ENCODE peak calls at places on chromosome 9, in nine cellular contexts. C is skeletal muscle cell, G is neuronal stem cell, M is EH, W is body of pancreas, U is T-helper 2 cell, A is HTR-8/SVneo, E is HEK293T, F is GM23248. P is an unnamed sample.

GRCh38 chr9:36120705-36121104 is 15.8 kb upstream of the GLIPR2 start:
- DNase-seq in F (no peak), W (no peak), E (no peak), A (no peak), M (no peak), C (no peak), U (no peak), G (no peak), P (no peak)

GRCh38 chr9:14209399-14209990 is 104.4 kb downstream of the NFIB start:
- DNase-seq in A (no peak), E (peak; percentile 32), M (no peak), C (no peak), G (no peak), U (no peak), W (peak; percentile 42), F (no peak), P (no peak)

GRCh38 chr9:71001780-71002386 is 119.5 kb downstream of the TRPM3 start:
- DNase-seq in F (peak; percentile 46), G (peak; percentile 18), A (peak; percentile 15), C (no peak), U (peak; percentile 15), W (peak; percentile 62), M (peak; percentile 41), E (peak; percentile 23), P (peak; percentile 11)

GRCh38 chr9:131624636-131625241 is 79.4 kb downstream of the PRRT1B start:
- DNase-seq in E (no peak), C (no peak), U (no peak), W (peak; percentile 67), G (no peak), M (peak; percentile 62), A (no peak), F (peak; percentile 38), P (no peak)

GRCh38 chr9:130770679-130771442 is 64.2 kb upstream of the ABL1 start:
- DNase-seq in M (peak; percentile 75), A (peak; percentile 48), E (peak; percentile 58), F (peak; percentile 76), W (no peak), C (no peak), G (peak; percentile 39), U (peak; percentile 43), P (peak; percentile 68)

GRCh38 chr9:556199-556598 is 285.3 kb upstream of the DMRT1 start:
- DNase-seq in U (no peak), A (no peak), W (no peak), M (no peak), G (no peak), E (no peak), F (peak; percentile 5), C (no peak), P (no peak)

GRCh38 chr9:69325409-69326212 is 596 bp downstream of the ENTREP1 start:
- DNase-seq in G (no peak), M (peak; percentile 12), E (peak; percentile 41), A (peak; percentile 5), F (peak; percentile 32), C (no peak), U (peak; percentile 25), W (peak; percentile 54), P (no peak)

GRCh38 chr9:115590016-115590415 is 472.1 kb upstream of the TNC start:
- DNase-seq in F (peak; percentile 96), W (peak; percentile 10), E (no peak), A (no peak), C (peak; percentile 93), G (no peak), U (no peak), M (peak; percentile 95), P (no peak)

GRCh38 chr9:135299651-135300345 is 179.8 kb upstream of the PPP1R26 start:
- DNase-seq in F (no peak), W (no peak), E (no peak), M (no peak), C (no peak), A (no peak), G (no peak), U (no peak), P (no peak)

GRCh38 chr9:127838375-127839078 is 15.9 kb downstream of the ENG start:
- DNase-seq in G (no peak), F (peak; percentile 99), W (peak; percentile 47), U (no peak), A (peak; percentile 89), C (peak; percentile 82), E (no peak), M (peak; percentile 97), P (no peak)

GRCh38 chr9:133103183-133103986 is 17.7 kb downstream of the RALGDS start:
- DNase-seq in U (peak; percentile 28), C (no peak), G (peak; percentile 62), A (peak; percentile 48), E (peak; percentile 64), M (peak; percentile 54), W (peak; percentile 79), F (peak; percentile 45), P (no peak)

P was measured in SK-N-DZ.